ENCODE peak calls at places on chromosome 7, in five cellular contexts. P is CD4-positive, alpha-beta T cell; Z is ovary; F is GM23338; L is spleen. J is an unnamed sample.

GRCh38 chr7:18320422-18320821 is 175.1 kb upstream of the HDAC9 start:
- DNase-seq in Z (no peak), F (no peak), L (no peak), P (no peak), J (no peak)

GRCh38 chr7:55977831-55978230 is 13.4 kb downstream of the NIPSNAP2 start:
- DNase-seq in Z (no peak), F (no peak), P (no peak), L (no peak), J (no peak)

GRCh38 chr7:51366930-51367613 is 50.5 kb upstream of the COBL start:
- DNase-seq in L (no peak), P (no peak), F (peak), Z (no peak), J (peak)

GRCh38 chr7:74656421-74656910 is 1.1 kb upstream of the GTF2I start:
- DNase-seq in F (peak), Z (peak), P (peak), L (peak), J (no peak)

GRCh38 chr7:5495581-5496375 is 72.1 kb upstream of the TNRC18 start:
- DNase-seq in Z (peak), P (no peak), L (no peak), F (no peak), J (no peak)

GRCh38 chr7:155580367-155580766 is 34.0 kb upstream of the CNPY1 start:
- DNase-seq in P (no peak), Z (peak), F (no peak), L (no peak), J (no peak)

GRCh38 chr7:75915416-75916156 is 631 bp downstream of the POR start:
- DNase-seq in L (peak), P (no peak), F (peak), Z (peak), J (no peak)

GRCh38 chr7:30163231-30163894 is 28.6 kb downstream of the MTURN start:
- DNase-seq in L (peak), P (no peak), Z (no peak), F (no peak), J (no peak)

GRCh38 chr7:81074406-81074805 is 155.6 kb upstream of the SEMA3C start:
- DNase-seq in F (no peak), Z (no peak), L (no peak), P (no peak), J (no peak)

GRCh38 chr7:1027285-1028043 is 16.9 kb upstream of the GPR146 start:
- DNase-seq in F (peak), Z (peak), P (no peak), L (peak), J (no peak)

GRCh38 chr7:6436385-6436685 is 11.4 kb downstream of the DAGLB start:
- DNase-seq in F (no peak), Z (no peak), P (peak), L (no peak), J (no peak)

GRCh38 chr7:97845622-97846203 is 26.5 kb downstream of the ASNS start:
- DNase-seq in F (peak), L (no peak), Z (no peak), P (no peak), J (no peak)

GRCh38 chr7:54839538-54840213 is 80.7 kb upstream of the SEC61G start:
- DNase-seq in Z (peak), F (peak), P (no peak), L (peak), J (no peak)

GRCh38 chr7:117017017-117017451 is 63.7 kb downstream of the ST7 start:
- DNase-seq in P (no peak), L (no peak), Z (no peak), F (no peak), J (no peak)

GRCh38 chr7:104034679-104035078 is 45.2 kb upstream of the RELN start:
- DNase-seq in P (no peak), F (no peak), Z (no peak), L (no peak), J (no peak)

GRCh38 chr7:954330-955238 is at the start of gene ADAP1:
- DNase-seq in Z (peak), L (peak), F (peak), P (peak), J (no peak)

DNA sequence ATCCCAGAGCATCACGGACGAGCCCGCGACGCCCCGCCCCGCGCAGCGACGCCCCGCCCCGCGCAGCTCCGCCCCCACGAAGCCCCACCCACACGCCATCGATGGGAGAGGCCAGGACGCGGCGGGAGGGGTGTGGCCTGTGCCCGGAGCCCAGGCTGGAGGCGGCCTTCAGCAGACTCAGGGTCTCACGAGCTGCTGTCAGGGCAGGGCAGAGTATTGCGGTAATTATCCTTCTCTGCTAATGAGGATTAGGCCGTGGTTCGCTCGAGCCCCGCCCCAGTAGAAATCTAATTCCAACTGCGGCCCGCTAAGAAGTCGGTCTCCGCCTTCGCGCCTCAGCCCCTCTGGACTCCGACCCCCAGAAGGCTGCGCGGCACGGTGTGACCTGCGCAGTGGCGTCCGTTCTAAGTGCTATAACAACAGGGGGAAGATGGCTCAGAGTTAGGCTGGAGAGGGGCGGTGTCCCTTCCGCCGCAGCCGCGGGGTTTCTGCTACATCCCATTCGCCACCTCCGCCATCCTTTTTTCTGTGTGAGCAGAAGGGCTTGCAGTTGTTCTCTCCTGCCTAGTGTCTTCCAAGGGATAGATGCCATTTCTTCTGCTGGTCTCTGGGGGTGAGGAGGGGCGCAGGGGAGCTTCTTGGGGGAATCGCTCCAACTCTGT is 337 bp upstream of the NT5C3A start:
- DNase-seq in P (peak), F (peak), Z (peak), L (peak), J (peak)
- TF ChIP-seq CTCF in P (no peak), F (no peak), Z (no peak), L (no peak), J (no peak)

GRCh38 chr7:47725031-47725780 is 143.3 kb upstream of the TNS3 start:
- DNase-seq in P (no peak), F (no peak), Z (no peak), L (no peak), J (no peak)

GRCh38 chr7:47734949-47735291 is 153.0 kb upstream of the TNS3 start:
- DNase-seq in Z (no peak), P (no peak), L (no peak), F (no peak), J (no peak)

GRCh38 chr7:47734287-47734948 is 152.5 kb upstream of the TNS3 start:
- DNase-seq in P (no peak), Z (no peak), L (no peak), F (no peak), J (no peak)

GRCh38 chr7:47726047-47726726 is 144.3 kb upstream of the TNS3 start:
- DNase-seq in L (no peak), Z (no peak), P (no peak), F (no peak), J (no peak)

GRCh38 chr7:47730135-47730534 is 148.2 kb upstream of the TNS3 start:
- DNase-seq in Z (no peak), F (no peak), L (no peak), P (no peak), J (no peak)
- TF ChIP-seq CTCF in Z (no peak), F (no peak), L (no peak), P (no peak), J (no peak)

GRCh38 chr7:105876091-105876963 is at the start of gene ATXN7L1:
- DNase-seq in L (peak), Z (peak), F (peak), P (peak), J (peak)
- TF ChIP-seq CTCF in L (no peak), Z (no peak), F (no peak), P (peak), J (peak)

GRCh38 chr7:136877990-136878389 is 9.5 kb downstream of the CHRM2 start:
- DNase-seq in L (no peak), P (no peak), F (no peak), Z (no peak), J (no peak)

GRCh38 chr7:136870799-136871487 is 2.5 kb downstream of the CHRM2 start:
- DNase-seq in F (peak), L (peak), Z (no peak), P (no peak), J (no peak)

GRCh38 chr7:136869991-136870798 is 1.7 kb downstream of the CHRM2 start:
- DNase-seq in L (peak), F (peak), Z (no peak), P (no peak), J (no peak)

GRCh38 chr7:136877509-136877908 is 9.1 kb downstream of the CHRM2 start:
- DNase-seq in L (no peak), Z (no peak), P (no peak), F (no peak), J (no peak)

GRCh38 chr7:136874393-136875032 is 6.1 kb downstream of the CHRM2 start:
- DNase-seq in F (peak), Z (no peak), P (no peak), L (no peak), J (no peak)
- TF ChIP-seq CTCF in F (peak), Z (no peak), P (no peak), L (no peak), J (peak)

GRCh38 chr7:158325530-158326381 is 261.9 kb downstream of the PTPRN2 start:
- DNase-seq in L (peak), Z (no peak), F (peak), P (no peak), J (no peak)
- TF ChIP-seq CTCF in L (no peak), Z (no peak), F (peak), P (no peak), J (no peak)

GRCh38 chr7:101870361-101871062 is 53.1 kb downstream of the CUX1 start:
- DNase-seq in L (no peak), F (peak), Z (no peak), P (no peak), J (no peak)
- TF ChIP-seq CTCF in L (no peak), F (peak), Z (no peak), P (no peak), J (no peak)

DNA sequence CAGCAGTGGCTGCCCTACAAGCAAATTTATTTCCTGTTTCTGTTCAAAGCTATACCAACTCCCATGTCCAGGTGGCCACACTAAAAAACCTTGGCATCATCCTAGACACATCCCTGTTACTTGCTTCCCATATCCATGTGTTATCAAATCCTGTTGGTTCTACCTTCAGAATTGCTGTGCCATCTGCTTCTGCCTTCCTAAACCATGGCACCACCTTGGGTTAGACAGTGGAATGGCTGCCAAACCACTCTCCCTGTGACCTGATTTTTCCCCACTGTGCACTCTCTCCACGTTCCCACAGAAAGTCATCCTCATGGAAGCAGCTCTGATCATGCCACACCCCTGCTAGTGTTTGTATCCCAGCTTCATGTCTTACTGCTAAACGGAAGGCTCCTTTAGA is 697.6 kb upstream of the GALNT17 start:
- DNase-seq in F (no peak), P (no peak), L (no peak), Z (no peak), J (no peak)
- TF ChIP-seq CTCF in F (no peak), P (no peak), L (no peak), Z (no peak), J (peak)

GRCh38 chr7:44847920-44848634 is at the start of gene H2AZ2:
- DNase-seq in P (peak), L (peak), Z (peak), F (peak), J (peak)
- TF ChIP-seq CTCF in P (no peak), L (no peak), Z (no peak), F (no peak), J (no peak)

DNA sequence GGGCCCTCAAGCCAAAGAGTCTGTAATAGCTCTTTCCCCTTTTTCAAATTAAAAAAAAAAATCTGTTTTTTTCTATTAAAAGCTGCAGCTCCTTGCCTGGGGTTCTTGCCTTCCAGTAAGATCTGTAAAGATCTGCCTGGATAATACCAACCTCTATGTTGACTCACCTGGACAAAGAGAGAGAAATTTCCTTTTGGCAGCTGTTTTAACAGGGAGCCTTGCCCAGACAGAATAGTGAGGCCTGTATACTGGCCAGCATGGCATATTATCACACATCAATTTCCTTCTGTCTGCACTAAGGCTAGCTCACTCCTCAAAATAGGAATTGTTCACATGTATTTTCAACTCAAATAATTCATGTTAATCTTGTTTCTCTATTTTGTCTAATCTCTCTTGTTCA is 104.6 kb upstream of the LRGUK start:
- DNase-seq in F (no peak), P (no peak), Z (no peak), L (no peak), J (no peak)
- TF ChIP-seq CTCF in F (no peak), P (no peak), Z (no peak), L (no peak), J (no peak)

GRCh38 chr7:138645284-138645683 is 55.9 kb downstream of the SVOPL start:
- DNase-seq in Z (no peak), P (no peak), F (peak), L (no peak), J (no peak)
- TF ChIP-seq CTCF in Z (no peak), P (no peak), F (peak), L (no peak), J (no peak)